ENCODE peak calls at places on chromosome 16, in six cellular contexts. One of them, this sample, is unnamed.
A peak's percentile ranks its signal among the peaks of the same experiment; 100 is the strongest.

GRCh38 chr16:17369441-17369951 is 101.3 kb downstream of the XYLT1 start:
- DNase-seq in AG08395: no peak
- DNase-seq in NCI-H1048: no peak
- DNase-seq in caudate nucleus: no peak
- DNase-seq in T-helper 1 cell: peak; percentile 93
- DNase-seq in NCI-H1417: no peak
- DNase-seq in this sample: no peak

GRCh38 chr16:1375298-1375640 is 23.5 kb downstream of the GNPTG start:
- DNase-seq in caudate nucleus: no peak
- DNase-seq in NCI-H1417: no peak
- DNase-seq in AG08395: no peak
- DNase-seq in T-helper 1 cell: no peak
- DNase-seq in NCI-H1048: no peak
- DNase-seq in this sample: no peak

GRCh38 chr16:11245222-11245737 is 10.7 kb downstream of the SOCS1 start:
- DNase-seq in NCI-H1048: no peak
- DNase-seq in AG08395: no peak
- DNase-seq in NCI-H1417: no peak
- DNase-seq in caudate nucleus: no peak
- DNase-seq in T-helper 1 cell: no peak
- DNase-seq in this sample: no peak

GRCh38 chr16:26701243-26701886 is 365.4 kb upstream of the C16orf82 start:
- DNase-seq in caudate nucleus: no peak
- DNase-seq in AG08395: no peak
- DNase-seq in T-helper 1 cell: no peak
- DNase-seq in NCI-H1048: no peak
- DNase-seq in NCI-H1417: no peak
- DNase-seq in this sample: no peak

GRCh38 chr16:89153848-89154271 is 17.7 kb upstream of the CDH15 start:
- DNase-seq in caudate nucleus: no peak
- DNase-seq in NCI-H1048: no peak
- DNase-seq in T-helper 1 cell: no peak
- DNase-seq in NCI-H1417: no peak
- DNase-seq in AG08395: no peak
- DNase-seq in this sample: no peak

GRCh38 chr16:26605872-26606271 is 460.9 kb upstream of the C16orf82 start:
- DNase-seq in NCI-H1417: no peak
- DNase-seq in caudate nucleus: no peak
- DNase-seq in AG08395: no peak
- DNase-seq in T-helper 1 cell: peak; percentile 49
- DNase-seq in NCI-H1048: no peak
- DNase-seq in this sample: no peak

GRCh38 chr16:7313170-7313569 is 19.5 kb upstream of the RBFOX1 start:
- DNase-seq in NCI-H1417: no peak
- DNase-seq in caudate nucleus: no peak
- DNase-seq in NCI-H1048: no peak
- DNase-seq in T-helper 1 cell: no peak
- DNase-seq in AG08395: no peak
- DNase-seq in this sample: peak; percentile 38

GRCh38 chr16:47885489-47885888 is 270.3 kb downstream of the ABCC12 start:
- DNase-seq in NCI-H1417: no peak
- DNase-seq in AG08395: no peak
- DNase-seq in NCI-H1048: no peak
- DNase-seq in caudate nucleus: no peak
- DNase-seq in T-helper 1 cell: no peak
- DNase-seq in this sample: no peak

GRCh38 chr16:30958164-30959083 is 870 bp downstream of the SETD1A start:
- DNase-seq in NCI-H1048: no peak
- DNase-seq in caudate nucleus: no peak
- DNase-seq in T-helper 1 cell: no peak
- DNase-seq in NCI-H1417: peak; percentile 75
- DNase-seq in AG08395: no peak
- DNase-seq in this sample: peak; percentile 71

GRCh38 chr16:74951676-74952075 is 33.2 kb downstream of the WDR59 start:
- DNase-seq in AG08395: no peak
- DNase-seq in NCI-H1417: no peak
- DNase-seq in caudate nucleus: no peak
- DNase-seq in NCI-H1048: no peak
- DNase-seq in T-helper 1 cell: no peak
- DNase-seq in this sample: no peak

GRCh38 chr16:31507617-31507928 is 618 bp downstream of the RUSF1 start:
- DNase-seq in NCI-H1048: no peak
- DNase-seq in caudate nucleus: no peak
- DNase-seq in AG08395: no peak
- DNase-seq in T-helper 1 cell: peak; percentile 24
- DNase-seq in NCI-H1417: peak; percentile 51
- DNase-seq in this sample: no peak